ENCODE peak calls at places on chromosomes 6 and 20, in nine cellular contexts. S, L, C, E, I, A, G, Y and F are unnamed samples.

GRCh38 chr20:60658661-60659060 is 593.4 kb upstream of the CDH4 start:
- DNase-seq in S (no peak), L (no peak), C (no peak), E (no peak), I (no peak), A (no peak), G (no peak), Y (no peak), F (no peak)

GRCh38 chr6:154297711-154298110 is 58.9 kb downstream of the IPCEF1 start:
- DNase-seq in S (no peak), L (no peak), C (no peak), E (no peak), I (no peak), A (no peak), G (no peak), Y (no peak), F (no peak)

GRCh38 chr20:36061754-36062153 is 92.8 kb upstream of the EPB41L1 start:
- DNase-seq in S (no peak), L (no peak), C (no peak), E (no peak), I (no peak), A (peak), G (no peak), Y (no peak), F (no peak)

GRCh38 chr6:147166360-147166944 is 37.8 kb upstream of the STXBP5 start:
- DNase-seq in S (no peak), L (no peak), C (peak), E (no peak), I (no peak), A (no peak), G (no peak), Y (no peak), F (no peak)

GRCh38 chr6:161266866-161267265 is 7.0 kb downstream of the AGPAT4 start:
- DNase-seq in S (no peak), L (no peak), C (no peak), E (no peak), I (no peak), A (no peak), G (no peak), Y (no peak), F (no peak)

GRCh38 chr20:25310268-25310920 is 62.5 kb downstream of the PYGB start:
- DNase-seq in S (no peak), L (no peak), C (peak), E (no peak), I (peak), A (no peak), G (peak), Y (peak), F (peak)

GRCh38 chr6:44388135-44388487 is 605 bp downstream of the CDC5L start:
- DNase-seq in S (no peak), L (no peak), C (no peak), E (no peak), I (no peak), A (peak), G (no peak), Y (no peak), F (no peak)

GRCh38 chr6:107674995-107675738 is 148.9 kb downstream of the SCML4 start:
- DNase-seq in S (peak), L (peak), C (no peak), E (peak), I (peak), A (peak), G (peak), Y (peak), F (peak)

GRCh38 chr6:53294611-53295010 is 54.1 kb downstream of the ELOVL5 start:
- DNase-seq in S (no peak), L (no peak), C (no peak), E (no peak), I (no peak), A (no peak), G (no peak), Y (no peak), F (no peak)

GRCh38 chr6:114342826-114343781 is at the start of gene HS3ST5:
- DNase-seq in S (no peak), L (no peak), C (no peak), E (peak), I (no peak), A (peak), G (peak), Y (no peak), F (no peak)

GRCh38 chr6:167683028-167683862 is 143.5 kb upstream of the AFDN start:
- DNase-seq in S (no peak), L (no peak), C (peak), E (peak), I (no peak), A (peak), G (no peak), Y (no peak), F (no peak)

GRCh38 chr6:130947464-130947863 is 115.6 kb downstream of the EPB41L2 start:
- DNase-seq in S (no peak), L (no peak), C (no peak), E (no peak), I (no peak), A (no peak), G (no peak), Y (no peak), F (no peak)

GRCh38 chr6:21163838-21164180 is 429.7 kb upstream of the SOX4 start:
- DNase-seq in S (no peak), L (no peak), C (no peak), E (no peak), I (no peak), A (no peak), G (no peak), Y (no peak), F (no peak)

GRCh38 chr6:56938634-56939294 is 16.1 kb upstream of the BEND6 start:
- DNase-seq in S (no peak), L (no peak), C (no peak), E (no peak), I (no peak), A (peak), G (no peak), Y (no peak), F (no peak)

GRCh38 chr6:19731286-19731685 is 105.9 kb upstream of the ID4 start:
- DNase-seq in S (no peak), L (no peak), C (no peak), E (no peak), I (no peak), A (no peak), G (no peak), Y (no peak), F (no peak)

GRCh38 chr6:32222333-32223230 is 1.3 kb downstream of the NOTCH4 start:
- DNase-seq in S (no peak), L (no peak), C (no peak), E (no peak), I (no peak), A (no peak), G (no peak), Y (no peak), F (no peak)

GRCh38 chr20:10671850-10672578 is 1.8 kb downstream of the JAG1 start:
- DNase-seq in S (no peak), L (no peak), C (no peak), E (peak), I (no peak), A (peak), G (peak), Y (no peak), F (no peak)

GRCh38 chr6:11909696-11910132 is 102.4 kb upstream of the HIVEP1 start:
- DNase-seq in S (no peak), L (no peak), C (no peak), E (no peak), I (no peak), A (no peak), G (no peak), Y (no peak), F (no peak)

GRCh38 chr6:165847407-165848098 is 184.5 kb upstream of the PDE10A start:
- DNase-seq in S (no peak), L (no peak), C (peak), E (no peak), I (peak), A (no peak), G (no peak), Y (no peak), F (peak)

GRCh38 chr6:46220351-46221220 is 49.8 kb upstream of the ENPP5 start:
- DNase-seq in S (no peak), L (no peak), C (no peak), E (no peak), I (no peak), A (no peak), G (peak), Y (peak), F (no peak)

GRCh38 chr6:30568245-30568644 is 3.0 kb upstream of the ABCF1 start:
- DNase-seq in S (no peak), L (peak), C (no peak), E (peak), I (no peak), A (no peak), G (no peak), Y (peak), F (no peak)

GRCh38 chr6:43060034-43060754 is 763 bp downstream of the KLC4 start:
- DNase-seq in S (no peak), L (no peak), C (no peak), E (no peak), I (no peak), A (no peak), G (no peak), Y (no peak), F (no peak)

GRCh38 chr20:57473246-57474042 is 51.5 kb downstream of the CTCFL start:
- DNase-seq in S (no peak), L (peak), C (no peak), E (peak), I (peak), A (no peak), G (peak), Y (no peak), F (no peak)

GRCh38 chr6:14320342-14320741 is 202.8 kb downstream of the CD83 start:
- DNase-seq in S (no peak), L (no peak), C (no peak), E (no peak), I (no peak), A (no peak), G (no peak), Y (no peak), F (no peak)